ENCODE peak calls at places on chromosomes 13 and 19, in nine cellular contexts. One of them, this sample, is unnamed.
A peak's percentile ranks its signal among the peaks of the same experiment; 100 is the strongest.

GRCh38 chr19:39858541-39858940 is 12.4 kb upstream of the FBL start:
- DNase-seq in right lobe of liver: no peak
- DNase-seq in body of pancreas: no peak
- DNase-seq in testis: peak; percentile 65
- DNase-seq in adrenal gland: no peak
- DNase-seq in uterus: no peak
- DNase-seq in heart left ventricle: peak; percentile 18
- DNase-seq in breast epithelium: no peak
- DNase-seq in tibial nerve: no peak
- DNase-seq in this sample: peak; percentile 50

GRCh38 chr13:49690133-49690989 is 925 bp downstream of the EBPL start:
- DNase-seq in right lobe of liver: peak; percentile 82
- DNase-seq in body of pancreas: peak; percentile 82
- DNase-seq in testis: peak; percentile 32
- DNase-seq in adrenal gland: peak; percentile 71
- DNase-seq in uterus: no peak
- DNase-seq in heart left ventricle: no peak
- DNase-seq in breast epithelium: no peak
- DNase-seq in tibial nerve: no peak
- DNase-seq in this sample: peak; percentile 31

GRCh38 chr19:33800012-33800680 is 3.5 kb downstream of the KCTD15 start:
- DNase-seq in right lobe of liver: no peak
- DNase-seq in body of pancreas: no peak
- DNase-seq in testis: no peak
- DNase-seq in adrenal gland: no peak
- DNase-seq in uterus: no peak
- DNase-seq in heart left ventricle: no peak
- DNase-seq in breast epithelium: no peak
- DNase-seq in tibial nerve: no peak
- DNase-seq in this sample: no peak

GRCh38 chr13:30757026-30757425 is 21.7 kb downstream of the ALOX5AP start:
- DNase-seq in right lobe of liver: no peak
- DNase-seq in body of pancreas: no peak
- DNase-seq in testis: no peak
- DNase-seq in adrenal gland: no peak
- DNase-seq in uterus: no peak
- DNase-seq in heart left ventricle: no peak
- DNase-seq in breast epithelium: no peak
- DNase-seq in tibial nerve: no peak
- DNase-seq in this sample: no peak

GRCh38 chr19:46299004-46299509 is 2.2 kb downstream of the HIF3A start:
- DNase-seq in right lobe of liver: peak; percentile 98
- DNase-seq in body of pancreas: peak; percentile 95
- DNase-seq in testis: peak; percentile 94
- DNase-seq in adrenal gland: peak; percentile 98
- DNase-seq in uterus: peak; percentile 98
- DNase-seq in heart left ventricle: peak; percentile 97
- DNase-seq in breast epithelium: peak; percentile 99
- DNase-seq in tibial nerve: peak; percentile 97
- DNase-seq in this sample: peak; percentile 98

GRCh38 chr13:42474954-42475353 is 99.0 kb upstream of the TNFSF11 start:
- DNase-seq in right lobe of liver: no peak
- DNase-seq in body of pancreas: no peak
- DNase-seq in testis: no peak
- DNase-seq in adrenal gland: no peak
- DNase-seq in uterus: no peak
- DNase-seq in heart left ventricle: no peak
- DNase-seq in breast epithelium: no peak
- DNase-seq in tibial nerve: no peak
- DNase-seq in this sample: no peak

GRCh38 chr13:53064721-53065120 is 36.1 kb downstream of the OLFM4 start:
- DNase-seq in right lobe of liver: no peak
- DNase-seq in body of pancreas: peak; percentile 83
- DNase-seq in testis: no peak
- DNase-seq in adrenal gland: peak; percentile 67
- DNase-seq in uterus: peak; percentile 40
- DNase-seq in heart left ventricle: no peak
- DNase-seq in breast epithelium: no peak
- DNase-seq in tibial nerve: no peak
- DNase-seq in this sample: no peak

GRCh38 chr19:49761625-49762311 is 1.3 kb downstream of the TSKS start:
- DNase-seq in right lobe of liver: no peak
- DNase-seq in body of pancreas: peak; percentile 28
- DNase-seq in testis: peak; percentile 54
- DNase-seq in adrenal gland: no peak
- DNase-seq in uterus: peak; percentile 64
- DNase-seq in heart left ventricle: no peak
- DNase-seq in breast epithelium: no peak
- DNase-seq in tibial nerve: no peak
- DNase-seq in this sample: no peak

GRCh38 chr13:44884076-44884729 is 105.1 kb downstream of the NUFIP1 start:
- DNase-seq in right lobe of liver: no peak
- DNase-seq in body of pancreas: no peak
- DNase-seq in testis: no peak
- DNase-seq in adrenal gland: no peak
- DNase-seq in uterus: no peak
- DNase-seq in heart left ventricle: no peak
- DNase-seq in breast epithelium: no peak
- DNase-seq in tibial nerve: no peak
- DNase-seq in this sample: no peak

GRCh38 chr13:29800687-29801086 is 49.7 kb downstream of the UBL3 start:
- DNase-seq in right lobe of liver: no peak
- DNase-seq in body of pancreas: no peak
- DNase-seq in testis: no peak
- DNase-seq in adrenal gland: no peak
- DNase-seq in uterus: no peak
- DNase-seq in heart left ventricle: no peak
- DNase-seq in breast epithelium: no peak
- DNase-seq in tibial nerve: no peak
- DNase-seq in this sample: no peak

GRCh38 chr13:28204690-28205443 is 66.5 kb downstream of the PAN3 start:
- DNase-seq in right lobe of liver: no peak
- DNase-seq in body of pancreas: no peak
- DNase-seq in testis: no peak
- DNase-seq in adrenal gland: no peak
- DNase-seq in uterus: no peak
- DNase-seq in heart left ventricle: no peak
- DNase-seq in breast epithelium: no peak
- DNase-seq in tibial nerve: no peak
- DNase-seq in this sample: no peak

GRCh38 chr19:44142014-44142523 is 715 bp downstream of the ZNF234 start:
- DNase-seq in right lobe of liver: no peak
- DNase-seq in body of pancreas: no peak
- DNase-seq in testis: no peak
- DNase-seq in adrenal gland: no peak
- DNase-seq in uterus: no peak
- DNase-seq in heart left ventricle: no peak
- DNase-seq in breast epithelium: no peak
- DNase-seq in tibial nerve: no peak
- DNase-seq in this sample: no peak

GRCh38 chr19:46660601-46661019 is 372 bp downstream of the DACT3 start:
- DNase-seq in right lobe of liver: peak; percentile 59
- DNase-seq in body of pancreas: no peak
- DNase-seq in testis: no peak
- DNase-seq in adrenal gland: no peak
- DNase-seq in uterus: no peak
- DNase-seq in heart left ventricle: no peak
- DNase-seq in breast epithelium: no peak
- DNase-seq in tibial nerve: no peak
- DNase-seq in this sample: no peak

GRCh38 chr13:46307554-46307953 is 79.5 kb downstream of the RUBCNL start:
- DNase-seq in right lobe of liver: no peak
- DNase-seq in body of pancreas: no peak
- DNase-seq in testis: no peak
- DNase-seq in adrenal gland: no peak
- DNase-seq in uterus: no peak
- DNase-seq in heart left ventricle: no peak
- DNase-seq in breast epithelium: no peak
- DNase-seq in tibial nerve: no peak
- DNase-seq in this sample: no peak

DNA sequence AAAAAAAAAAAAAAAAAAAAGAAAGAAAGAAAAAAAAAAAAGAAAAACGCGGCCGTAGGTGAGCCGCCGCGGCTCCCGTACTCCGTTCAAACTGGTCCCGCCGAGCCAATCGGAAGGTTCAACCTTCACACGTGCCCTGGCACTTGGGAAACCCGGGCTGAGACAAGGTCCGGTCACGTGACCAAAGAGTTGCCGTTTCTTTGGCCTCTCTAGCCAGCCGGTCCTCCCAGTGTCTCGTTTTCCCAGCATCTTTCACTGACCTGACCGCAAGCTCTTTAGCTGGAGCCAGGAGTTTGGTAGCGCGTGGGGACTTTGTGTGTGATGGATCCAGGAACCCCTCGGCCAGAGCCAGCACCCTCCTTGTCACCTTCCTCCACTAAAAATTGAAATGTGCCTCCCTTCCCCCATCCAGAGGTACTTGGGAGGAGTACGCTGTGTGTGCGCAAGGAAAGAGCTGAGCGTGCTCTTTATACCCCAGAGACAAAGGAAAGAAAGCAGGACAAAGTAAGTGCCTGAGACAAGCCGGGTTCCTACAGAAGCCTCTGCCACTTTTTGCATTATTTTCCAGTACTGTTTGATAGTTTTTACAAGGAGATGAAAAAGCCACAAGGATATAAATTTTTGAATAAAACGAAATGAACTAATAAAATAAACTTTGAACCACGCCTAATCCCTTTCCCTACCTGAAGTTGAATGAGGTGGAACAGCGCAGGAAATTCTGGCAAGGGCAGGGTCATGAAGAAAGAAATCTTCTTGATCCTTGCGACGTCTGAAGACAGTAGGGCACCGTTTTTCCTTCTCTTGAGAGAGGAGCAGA is 958 bp downstream of the TNPO2 start:
- DNase-seq in right lobe of liver: peak; percentile 98
- DNase-seq in body of pancreas: peak; percentile 99
- DNase-seq in testis: peak; percentile 99
- DNase-seq in adrenal gland: peak; percentile 99
- DNase-seq in uterus: peak; percentile 94
- DNase-seq in heart left ventricle: peak; percentile 96
- DNase-seq in breast epithelium: peak; percentile 97
- DNase-seq in tibial nerve: peak; percentile 94
- DNase-seq in this sample: peak; percentile 97
- TF ChIP-seq POLR2A in right lobe of liver: no peak
- TF ChIP-seq POLR2A in body of pancreas: peak; percentile 41
- TF ChIP-seq POLR2A in testis: no peak
- TF ChIP-seq POLR2A in adrenal gland: peak; percentile 65
- TF ChIP-seq POLR2A in uterus: peak; percentile 42
- TF ChIP-seq POLR2A in heart left ventricle: no peak
- TF ChIP-seq POLR2A in breast epithelium: no peak
- TF ChIP-seq POLR2A in tibial nerve: peak; percentile 49
- TF ChIP-seq POLR2A in this sample: peak; percentile 30

GRCh38 chr13:112204376-112204775 is 137.4 kb downstream of the SOX1 start:
- DNase-seq in right lobe of liver: no peak
- DNase-seq in body of pancreas: no peak
- DNase-seq in testis: no peak
- DNase-seq in adrenal gland: no peak
- DNase-seq in uterus: no peak
- DNase-seq in heart left ventricle: no peak
- DNase-seq in breast epithelium: no peak
- DNase-seq in tibial nerve: no peak
- DNase-seq in this sample: no peak

GRCh38 chr13:112202266-112202665 is 135.3 kb downstream of the SOX1 start:
- DNase-seq in right lobe of liver: no peak
- DNase-seq in body of pancreas: no peak
- DNase-seq in testis: no peak
- DNase-seq in adrenal gland: no peak
- DNase-seq in uterus: no peak
- DNase-seq in heart left ventricle: no peak
- DNase-seq in breast epithelium: no peak
- DNase-seq in tibial nerve: no peak
- DNase-seq in this sample: no peak

GRCh38 chr13:112204881-112205327 is 138.0 kb downstream of the SOX1 start:
- DNase-seq in right lobe of liver: no peak
- DNase-seq in body of pancreas: peak; percentile 25
- DNase-seq in testis: no peak
- DNase-seq in adrenal gland: peak; percentile 52
- DNase-seq in uterus: no peak
- DNase-seq in heart left ventricle: no peak
- DNase-seq in breast epithelium: no peak
- DNase-seq in tibial nerve: no peak
- DNase-seq in this sample: no peak

GRCh38 chr13:112203614-112204013 is 136.7 kb downstream of the SOX1 start:
- DNase-seq in right lobe of liver: no peak
- DNase-seq in body of pancreas: no peak
- DNase-seq in testis: no peak
- DNase-seq in adrenal gland: no peak
- DNase-seq in uterus: no peak
- DNase-seq in heart left ventricle: no peak
- DNase-seq in breast epithelium: no peak
- DNase-seq in tibial nerve: no peak
- DNase-seq in this sample: no peak

DNA sequence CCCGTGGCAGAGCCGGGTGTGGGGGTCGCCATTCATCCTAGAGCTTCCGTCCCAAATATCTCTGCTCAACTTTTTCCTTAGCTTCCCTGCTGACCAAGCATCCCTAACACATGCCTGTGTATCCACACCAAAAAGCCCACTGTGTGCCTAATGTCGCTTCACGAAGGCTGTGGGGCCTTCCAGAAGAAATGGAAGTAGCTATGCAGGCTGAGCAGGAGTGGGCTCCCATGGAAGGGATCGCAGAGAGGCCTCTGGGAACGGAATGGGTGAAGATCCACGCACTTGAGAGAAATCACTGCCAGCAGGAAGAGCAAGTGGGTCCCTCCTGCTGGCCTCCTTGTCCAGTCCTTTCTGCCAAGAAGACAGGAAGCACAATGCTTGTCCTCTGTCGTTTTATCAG is 136.0 kb downstream of the SOX1 start:
- DNase-seq in right lobe of liver: no peak
- DNase-seq in body of pancreas: no peak
- DNase-seq in testis: no peak
- DNase-seq in adrenal gland: no peak
- DNase-seq in uterus: no peak
- DNase-seq in heart left ventricle: no peak
- DNase-seq in breast epithelium: no peak
- DNase-seq in tibial nerve: no peak
- DNase-seq in this sample: no peak
- H3K27ac ChIP-seq in right lobe of liver: no peak overlapping the region
- H3K27ac ChIP-seq in body of pancreas: no peak overlapping the region
- H3K27ac ChIP-seq in testis: no peak overlapping the region
- H3K27ac ChIP-seq in adrenal gland: no peak overlapping the region
- H3K27ac ChIP-seq in uterus: no peak overlapping the region
- H3K27ac ChIP-seq in heart left ventricle: no peak overlapping the region
- H3K27ac ChIP-seq in breast epithelium: no peak overlapping the region
- H3K27ac ChIP-seq in tibial nerve: no peak overlapping the region
- H3K27ac ChIP-seq in this sample: no peak overlapping the region

GRCh38 chr13:39037880-39038568 is at the start of the genes NHLRC3 and PROSER1:
- DNase-seq in right lobe of liver: peak; percentile 89
- DNase-seq in body of pancreas: peak; percentile 96
- DNase-seq in testis: peak; percentile 98
- DNase-seq in adrenal gland: peak; percentile 98
- DNase-seq in uterus: peak; percentile 93
- DNase-seq in heart left ventricle: peak; percentile 91
- DNase-seq in breast epithelium: peak; percentile 88
- DNase-seq in tibial nerve: peak; percentile 88
- DNase-seq in this sample: peak; percentile 92
- TF ChIP-seq POLR2A in right lobe of liver: peak; percentile 47
- TF ChIP-seq POLR2A in body of pancreas: peak; percentile 72
- TF ChIP-seq POLR2A in testis: no peak
- TF ChIP-seq POLR2A in adrenal gland: no peak
- TF ChIP-seq POLR2A in uterus: peak; percentile 39
- TF ChIP-seq POLR2A in heart left ventricle: no peak
- TF ChIP-seq POLR2A in breast epithelium: no peak
- TF ChIP-seq POLR2A in tibial nerve: peak; percentile 42
- TF ChIP-seq POLR2A in this sample: peak; percentile 49

GRCh38 chr19:5687360-5688198 is 2.5 kb upstream of the RPL36 start:
- DNase-seq in right lobe of liver: peak; percentile 49
- DNase-seq in body of pancreas: no peak
- DNase-seq in testis: no peak
- DNase-seq in adrenal gland: no peak
- DNase-seq in uterus: no peak
- DNase-seq in heart left ventricle: no peak
- DNase-seq in breast epithelium: no peak
- DNase-seq in tibial nerve: no peak
- DNase-seq in this sample: no peak
- H3K27ac ChIP-seq in right lobe of liver: peak overlapping the region; percentile 25
- H3K27ac ChIP-seq in body of pancreas: peak overlapping the region; percentile 60
- H3K27ac ChIP-seq in testis: no peak overlapping the region
- H3K27ac ChIP-seq in adrenal gland: no peak overlapping the region
- H3K27ac ChIP-seq in uterus: peak overlapping the region; percentile 78
- H3K27ac ChIP-seq in heart left ventricle: peak overlapping the region; percentile 75
- H3K27ac ChIP-seq in breast epithelium: peak overlapping the region; percentile 90
- H3K27ac ChIP-seq in tibial nerve: peak overlapping the region; percentile 32
- H3K27ac ChIP-seq in this sample: peak overlapping the region; percentile 93